ENCODE peak calls at places on chromosomes 6 and 20, in ten cellular contexts. Q is fibroblast of pulmonary artery; E is aorta; P is GM12878; Z is stimulated activated CD4-positive, alpha-beta T cell treated with anti-CD3 and anti-CD28 coated beads, Interleukin-15, amount 100 ng/mL, for 24 hours; B is heart right ventricle; H is activated CD4-positive, alpha-beta T cell treated with anti-CD3 and anti-CD28 coated beads, Interleukin-2, amount 50 U/mL, for 1 hour; K is D341Med; J is skeletal muscle cell; V is frontal cortex. M is an unnamed sample.

GRCh38 chr6:77466055-77467028 is 3.1 kb upstream of the HTR1B start:
- DNase-seq in Q (peak; percentile 78), E (peak; percentile 84), P (no peak), Z (peak; percentile 51), B (no peak), H (no peak), K (peak; percentile 62), J (no peak), V (peak; percentile 41), M (no peak)

GRCh38 chr6:134826889-134827737 is 122.8 kb downstream of the ALDH8A1 start:
- DNase-seq in Q (peak; percentile 98), E (peak; percentile 91), P (no peak), Z (no peak), B (peak; percentile 51), H (no peak), K (no peak), J (peak; percentile 84), V (no peak), M (no peak)

GRCh38 chr6:169160091-169160854 is 93.4 kb downstream of the THBS2 start:
- DNase-seq in Q (no peak), E (no peak), P (no peak), Z (no peak), B (no peak), H (no peak), K (no peak), J (no peak), V (no peak), M (no peak)

GRCh38 chr20:34643919-34644318 is 33.0 kb downstream of the PIGU start:
- DNase-seq in Q (peak; percentile 92), E (no peak), P (no peak), Z (no peak), B (no peak), H (no peak), K (no peak), J (peak; percentile 68), V (no peak), M (no peak)

GRCh38 chr20:35618372-35619131 is 2.9 kb downstream of the SPAG4 start:
- DNase-seq in Q (peak; percentile 39), E (peak; percentile 79), P (no peak), Z (peak; percentile 29), B (no peak), H (no peak), K (no peak), J (no peak), V (no peak), M (no peak)

GRCh38 chr6:16205377-16206144 is 32.8 kb upstream of the GMPR start:
- DNase-seq in Q (peak; percentile 73), E (no peak), P (peak; percentile 95), Z (no peak), B (peak; percentile 51), H (no peak), K (no peak), J (peak; percentile 89), V (no peak), M (no peak)

GRCh38 chr20:11502051-11502450 is 415.6 kb upstream of the BTBD3 start:
- DNase-seq in Q (peak; percentile 26), E (no peak), P (no peak), Z (no peak), B (no peak), H (no peak), K (no peak), J (no peak), V (no peak), M (no peak)

GRCh38 chr6:19812512-19813119 is 24.6 kb upstream of the ID4 start:
- DNase-seq in Q (peak; percentile 81), E (no peak), P (no peak), Z (no peak), B (no peak), H (no peak), K (no peak), J (no peak), V (no peak), M (no peak)

GRCh38 chr20:688809-689208 is 13.2 kb upstream of the SCRT2 start:
- DNase-seq in Q (no peak), E (no peak), P (no peak), Z (no peak), B (no peak), H (no peak), K (no peak), J (no peak), V (no peak), M (no peak)